ENCODE peak calls at places on chromosome 3, in six cellular contexts. V is prostate gland, U is CMK, B is NCI-H2081, S is GM23248, M is right atrium auricular region. I is an unnamed sample.

GRCh38 chr3:129313415-129313982 is 34.8 kb downstream of the HMCES start:
- DNase-seq in V (no peak), U (no peak), B (peak; percentile 37), S (no peak), M (no peak), I (no peak)

GRCh38 chr3:16290827-16291196 is 25.8 kb downstream of the OXNAD1 start:
- DNase-seq in V (no peak), U (peak; percentile 61), B (no peak), S (peak; percentile 19), M (no peak), I (no peak)

GRCh38 chr3:118884748-118885206 is 149.9 kb downstream of the IGSF11 start:
- DNase-seq in V (peak; percentile 56), U (peak; percentile 14), B (peak; percentile 61), S (peak; percentile 72), M (peak; percentile 67), I (peak; percentile 70)

GRCh38 chr3:132787616-132788015 is 65.4 kb upstream of the NPHP3 start:
- DNase-seq in V (no peak), U (no peak), B (peak; percentile 13), S (peak; percentile 33), M (no peak), I (no peak)

GRCh38 chr3:124602986-124603627 is 127.1 kb upstream of the UMPS start:
- DNase-seq in V (no peak), U (no peak), B (peak; percentile 32), S (no peak), M (no peak), I (no peak)

GRCh38 chr3:53846851-53847155 is 435 bp downstream of the IL17RB start:
- DNase-seq in V (no peak), U (no peak), B (no peak), S (no peak), M (no peak), I (no peak)

GRCh38 chr3:171828852-171829770 is 14.0 kb upstream of the TMEM212 start:
- DNase-seq in V (no peak), U (no peak), B (no peak), S (no peak), M (no peak), I (no peak)

GRCh38 chr3:29972594-29972993 is 633.8 kb upstream of the TGFBR2 start:
- DNase-seq in V (no peak), U (no peak), B (no peak), S (peak; percentile 71), M (no peak), I (no peak)

GRCh38 chr3:10088256-10088655 is 19.8 kb downstream of the FANCD2OS start:
- DNase-seq in V (no peak), U (no peak), B (no peak), S (peak; percentile 13), M (no peak), I (no peak)

GRCh38 chr3:174767853-174768382 is 91.2 kb upstream of the NAALADL2 start:
- DNase-seq in V (no peak), U (no peak), B (no peak), S (no peak), M (no peak), I (no peak)

GRCh38 chr3:65142476-65142875 is 454.7 kb upstream of the ADAMTS9 start:
- DNase-seq in V (no peak), U (no peak), B (no peak), S (no peak), M (no peak), I (no peak)

GRCh38 chr3:115071611-115072010 is 75.5 kb downstream of the ZBTB20 start:
- DNase-seq in V (no peak), U (no peak), B (no peak), S (peak; percentile 91), M (no peak), I (no peak)

GRCh38 chr3:61903931-61904657 is 342.7 kb downstream of the PTPRG start:
- DNase-seq in V (no peak), U (no peak), B (peak; percentile 45), S (peak; percentile 38), M (no peak), I (no peak)

GRCh38 chr3:137180220-137180619 is 222.4 kb downstream of the IL20RB start:
- DNase-seq in V (no peak), U (no peak), B (no peak), S (no peak), M (no peak), I (no peak)

GRCh38 chr3:86837871-86838270 is 153.1 kb downstream of the VGLL3 start:
- DNase-seq in V (no peak), U (no peak), B (no peak), S (peak; percentile 47), M (no peak), I (no peak)

GRCh38 chr3:56823421-56823926 is 21.7 kb upstream of the ARHGEF3 start:
- DNase-seq in V (no peak), U (no peak), B (no peak), S (no peak), M (no peak), I (no peak)

GRCh38 chr3:169148448-169149348 is 514.8 kb downstream of the MECOM start:
- DNase-seq in V (no peak), U (no peak), B (no peak), S (peak; percentile 19), M (no peak), I (no peak)

GRCh38 chr3:150786791-150787190 is 23.8 kb upstream of the SIAH2 start:
- DNase-seq in V (no peak), U (no peak), B (no peak), S (peak; percentile 45), M (no peak), I (no peak)

GRCh38 chr3:108493862-108494261 is 16.5 kb downstream of the MYH15 start:
- DNase-seq in V (no peak), U (no peak), B (peak; percentile 55), S (peak; percentile 44), M (no peak), I (no peak)

GRCh38 chr3:34206996-34207395 is 408.6 kb downstream of the PDCD6IP start:
- DNase-seq in V (no peak), U (no peak), B (no peak), S (no peak), M (no peak), I (no peak)

GRCh38 chr3:164845739-164846138 is 232.6 kb downstream of the SI start:
- DNase-seq in V (no peak), U (no peak), B (no peak), S (no peak), M (no peak), I (no peak)

GRCh38 chr3:15099364-15100098 is 583 bp upstream of the RBSN start:
- DNase-seq in V (no peak), U (no peak), B (no peak), S (no peak), M (no peak), I (no peak)

GRCh38 chr3:120907659-120908029 is 361 bp upstream of the STXBP5L start:
- DNase-seq in V (no peak), U (no peak), B (peak; percentile 98), S (no peak), M (no peak), I (no peak)

GRCh38 chr3:171840484-171840830 is 2.7 kb upstream of the TMEM212 start:
- DNase-seq in V (no peak), U (no peak), B (no peak), S (no peak), M (no peak), I (no peak)

GRCh38 chr3:36317915-36318314 is 62.4 kb upstream of the STAC start:
- DNase-seq in V (no peak), U (no peak), B (no peak), S (no peak), M (no peak), I (no peak)

GRCh38 chr3:149579838-149580542 is 77.8 kb downstream of the WWTR1 start:
- DNase-seq in V (no peak), U (no peak), B (no peak), S (peak; percentile 85), M (no peak), I (no peak)

GRCh38 chr3:12405432-12406272 is 78.6 kb upstream of the TSEN2 start:
- DNase-seq in V (no peak), U (no peak), B (no peak), S (peak; percentile 21), M (peak; percentile 91), I (peak; percentile 85)

I was measured in tibial artery.